ENCODE peak calls at places on chromosomes 16 and 17, in seven cellular contexts. Y is stimulated activated CD8-positive, alpha-beta memory T cell treated with anti-CD3 and anti-CD28 coated beads, Interleukin-12 subunit alpha, Interleukin-12 subunit beta, amount 100 ng/mL, for 1 hour; C is H4; T is GM19239; L is LoVo; P is neural crest cell; K is cardiac muscle cell. V is an unnamed sample.

GRCh38 chr17:33072421-33073175 is 81.0 kb downstream of the SPACA3 start:
- DNase-seq in Y (no peak), C (no peak), T (no peak), L (no peak), P (no peak), K (no peak), V (no peak)

GRCh38 chr16:84754353-84754856 is 54.6 kb downstream of the USP10 start:
- DNase-seq in Y (peak), C (peak), T (peak), L (peak), P (peak), K (peak), V (peak)

GRCh38 chr16:27222499-27223225 is 19.3 kb downstream of the KDM8 start:
- DNase-seq in Y (no peak), C (peak), T (no peak), L (peak), P (no peak), K (peak), V (no peak)

GRCh38 chr17:60916043-60916442 is 238.4 kb downstream of the BCAS3 start:
- DNase-seq in Y (no peak), C (no peak), T (no peak), L (no peak), P (no peak), K (no peak), V (no peak)

GRCh38 chr17:12406623-12407228 is 259.0 kb upstream of the MYOCD start:
- DNase-seq in Y (no peak), C (no peak), T (no peak), L (no peak), P (no peak), K (no peak), V (no peak)

GRCh38 chr17:61362852-61363600 is 36.6 kb upstream of the TBX2 start:
- DNase-seq in Y (no peak), C (no peak), T (no peak), L (no peak), P (no peak), K (no peak), V (no peak)

GRCh38 chr17:6304894-6305612 is 129.9 kb downstream of the AIPL1 start:
- DNase-seq in Y (no peak), C (no peak), T (no peak), L (no peak), P (no peak), K (no peak), V (no peak)

GRCh38 chr17:72182256-72182890 is 61.6 kb downstream of the SOX9 start:
- DNase-seq in Y (no peak), C (no peak), T (no peak), L (peak), P (no peak), K (no peak), V (peak)

GRCh38 chr17:59378621-59379194 is 47.3 kb downstream of the YPEL2 start:
- DNase-seq in Y (no peak), C (peak), T (no peak), L (no peak), P (no peak), K (peak), V (no peak)

GRCh38 chr16:23827245-23827543 is 8.6 kb upstream of the PRKCB start:
- DNase-seq in Y (no peak), C (no peak), T (no peak), L (no peak), P (no peak), K (no peak), V (no peak)

GRCh38 chr16:49924078-49924477 is 68.2 kb upstream of the ZNF423 start:
- DNase-seq in Y (no peak), C (peak), T (no peak), L (peak), P (no peak), K (no peak), V (peak)

GRCh38 chr17:78723001-78723796 is 58.9 kb downstream of the CYTH1 start:
- DNase-seq in Y (no peak), C (no peak), T (no peak), L (no peak), P (peak), K (peak), V (no peak)

GRCh38 chr16:8634991-8635736 is 13.7 kb downstream of the METTL22 start:
- DNase-seq in Y (no peak), C (peak), T (no peak), L (no peak), P (peak), K (peak), V (peak)

GRCh38 chr17:83178533-83179201 is 99.3 kb downstream of the METRNL start:
- DNase-seq in Y (no peak), C (no peak), T (no peak), L (no peak), P (no peak), K (no peak), V (no peak)

GRCh38 chr17:77332034-77332971 is 191.5 kb downstream of the SEC14L1 start:
- DNase-seq in Y (no peak), C (peak), T (no peak), L (no peak), P (no peak), K (no peak), V (no peak)

GRCh38 chr16:35908942-35909341 is 2449.5 kb downstream of the TP53TG3F start:
- DNase-seq in Y (no peak), C (no peak), T (no peak), L (no peak), P (no peak), K (no peak), V (no peak)

GRCh38 chr17:30363715-30364202 is 15.0 kb upstream of the CPD start:
- DNase-seq in Y (peak), C (peak), T (peak), L (peak), P (no peak), K (peak), V (no peak)

GRCh38 chr16:23186171-23186570 is 3.6 kb downstream of the SCNN1G start:
- DNase-seq in Y (no peak), C (no peak), T (no peak), L (no peak), P (no peak), K (no peak), V (no peak)

GRCh38 chr16:2512920-2513404 is 790 bp upstream of the ATP6V0C start:
- DNase-seq in Y (no peak), C (no peak), T (no peak), L (no peak), P (no peak), K (no peak), V (no peak)

GRCh38 chr16:14309001-14309886 is 238.1 kb downstream of the MRTFB start:
- DNase-seq in Y (no peak), C (no peak), T (peak), L (no peak), P (no peak), K (no peak), V (no peak)

GRCh38 chr17:63998050-63998720 is at the start of gene PRR29:
- DNase-seq in Y (peak), C (peak), T (peak), L (peak), P (peak), K (peak), V (peak)

GRCh38 chr17:32277284-32277683 is 11.7 kb downstream of the RHBDL3 start:
- DNase-seq in Y (no peak), C (no peak), T (no peak), L (no peak), P (no peak), K (peak), V (no peak)

GRCh38 chr16:57892041-57892440 is 78.9 kb downstream of the CNGB1 start:
- DNase-seq in Y (no peak), C (peak), T (no peak), L (no peak), P (no peak), K (peak), V (no peak)

GRCh38 chr16:67504190-67505021 is 21.1 kb upstream of the AGRP start:
- DNase-seq in Y (no peak), C (peak), T (peak), L (peak), P (no peak), K (no peak), V (no peak)

GRCh38 chr16:67837811-67838210 is 4.3 kb upstream of the THAP11 start:
- DNase-seq in Y (no peak), C (no peak), T (no peak), L (no peak), P (no peak), K (no peak), V (no peak)

GRCh38 chr17:45320931-45321461 is 4.2 kb upstream of the MAP3K14 start:
- DNase-seq in Y (no peak), C (peak), T (no peak), L (peak), P (no peak), K (peak), V (peak)

GRCh38 chr17:73091770-73092517 is 544 bp downstream of the SLC39A11 start:
- DNase-seq in Y (no peak), C (no peak), T (no peak), L (peak), P (no peak), K (peak), V (peak)

GRCh38 chr16:57446530-57447141 is 549 bp downstream of the CIAPIN1 start:
- DNase-seq in Y (no peak), C (no peak), T (peak), L (peak), P (peak), K (peak), V (peak)

GRCh38 chr17:38338535-38338934 is 5.2 kb downstream of the GPR179 start:
- DNase-seq in Y (no peak), C (no peak), T (no peak), L (no peak), P (no peak), K (no peak), V (no peak)

GRCh38 chr17:43900183-43900857 is 7.0 kb downstream of the MPP2 start:
- DNase-seq in Y (peak), C (peak), T (peak), L (peak), P (peak), K (peak), V (peak)

GRCh38 chr17:2705888-2706795 is 5.4 kb downstream of the CLUH start:
- DNase-seq in Y (no peak), C (no peak), T (no peak), L (no peak), P (no peak), K (no peak), V (no peak)